ENCODE peak calls at places on chromosomes 1 and 21, in eight cellular contexts. O is A549, M is HCT116, X is Panc1, P is K562, V is HepG2, B is SK-N-SH, C is HL-60. E is an unnamed sample.

GRCh38 chr1:220330265-220330664 is 58.0 kb upstream of the RAB3GAP2 start:
- DNase-seq in V (no peak), M (no peak), C (no peak), X (no peak), O (no peak), B (no peak), P (no peak), E (no peak)

GRCh38 chr1:96306809-96307208 is 414.8 kb upstream of the PTBP2 start:
- DNase-seq in V (no peak), X (no peak), M (no peak), C (no peak), O (no peak), P (no peak), B (no peak), E (no peak)

GRCh38 chr1:68889471-68889870 is 392.6 kb upstream of the DEPDC1 start:
- DNase-seq in C (no peak), O (no peak), P (no peak), M (no peak), V (no peak), B (no peak), X (no peak), E (no peak)

GRCh38 chr1:177873238-177873637 is 96.6 kb downstream of the SEC16B start:
- DNase-seq in X (no peak), C (no peak), B (no peak), P (no peak), V (peak), O (no peak), M (no peak), E (no peak)

GRCh38 chr1:205049479-205049878 is 6.5 kb downstream of the CNTN2 start:
- DNase-seq in M (no peak), P (no peak), V (no peak), O (no peak), X (no peak), B (peak), C (no peak), E (no peak)

GRCh38 chr21:42232176-42232825 is 13.4 kb downstream of the ABCG1 start:
- DNase-seq in X (no peak), V (no peak), B (no peak), M (no peak), P (no peak), C (no peak), O (no peak), E (no peak)

GRCh38 chr1:27787895-27788294 is 14.9 kb downstream of the STX12 start:
- DNase-seq in C (no peak), P (no peak), O (no peak), V (no peak), X (no peak), B (no peak), M (no peak), E (no peak)

GRCh38 chr1:167065481-167065880 is 24.7 kb downstream of the GPA33 start:
- DNase-seq in X (no peak), P (no peak), C (no peak), V (no peak), M (no peak), O (no peak), B (no peak), E (no peak)

GRCh38 chr1:244280859-244281258 is 170.8 kb downstream of the ADSS2 start:
- DNase-seq in B (no peak), O (peak), X (no peak), P (no peak), V (no peak), C (no peak), M (no peak), E (no peak)

GRCh38 chr1:110798691-110799256 is 74.2 kb upstream of the CD53 start:
- DNase-seq in P (no peak), V (no peak), B (no peak), M (no peak), X (no peak), C (no peak), O (no peak), E (no peak)

GRCh38 chr1:204936765-204937164 is 66.1 kb downstream of the NFASC start:
- DNase-seq in O (no peak), M (no peak), B (no peak), P (no peak), X (no peak), C (no peak), V (no peak), E (no peak)

GRCh38 chr1:197017558-197018146 is 40.3 kb downstream of the CFHR5 start:
- DNase-seq in V (no peak), X (no peak), M (no peak), C (peak), P (no peak), O (no peak), B (peak), E (no peak)

GRCh38 chr1:236421022-236421421 is 26.9 kb downstream of the EDARADD start:
- DNase-seq in C (no peak), V (peak), B (no peak), O (peak), X (no peak), M (no peak), P (peak), E (no peak)

GRCh38 chr1:192730206-192730605 is 78.6 kb upstream of the RGS2 start:
- DNase-seq in P (no peak), M (no peak), B (no peak), O (no peak), V (no peak), C (no peak), X (no peak), E (no peak)

GRCh38 chr1:197985340-197985739 is 68.2 kb downstream of the LHX9 start:
- DNase-seq in O (no peak), M (no peak), X (no peak), P (no peak), B (no peak), V (no peak), C (no peak), E (no peak)

GRCh38 chr21:31288191-31288590 is 55.9 kb downstream of the TIAM1 start:
- DNase-seq in M (no peak), P (no peak), X (no peak), V (no peak), O (no peak), C (no peak), B (no peak), E (no peak)

GRCh38 chr1:8145525-8145924 is 119.4 kb upstream of the ERRFI1 start:
- DNase-seq in X (no peak), P (no peak), M (no peak), B (no peak), C (no peak), O (no peak), V (no peak), E (no peak)

GRCh38 chr1:8139941-8140340 is 113.8 kb upstream of the ERRFI1 start:
- DNase-seq in X (no peak), C (no peak), O (no peak), B (no peak), M (no peak), V (no peak), P (no peak), E (no peak)

GRCh38 chr1:8144318-8144717 is 118.2 kb upstream of the ERRFI1 start:
- DNase-seq in O (no peak), X (no peak), V (no peak), P (no peak), B (no peak), M (no peak), C (no peak), E (no peak)

GRCh38 chr1:8146257-8146855 is 120.2 kb upstream of the ERRFI1 start:
- DNase-seq in C (no peak), V (no peak), O (no peak), P (no peak), B (no peak), X (no peak), M (no peak), E (no peak)

DNA sequence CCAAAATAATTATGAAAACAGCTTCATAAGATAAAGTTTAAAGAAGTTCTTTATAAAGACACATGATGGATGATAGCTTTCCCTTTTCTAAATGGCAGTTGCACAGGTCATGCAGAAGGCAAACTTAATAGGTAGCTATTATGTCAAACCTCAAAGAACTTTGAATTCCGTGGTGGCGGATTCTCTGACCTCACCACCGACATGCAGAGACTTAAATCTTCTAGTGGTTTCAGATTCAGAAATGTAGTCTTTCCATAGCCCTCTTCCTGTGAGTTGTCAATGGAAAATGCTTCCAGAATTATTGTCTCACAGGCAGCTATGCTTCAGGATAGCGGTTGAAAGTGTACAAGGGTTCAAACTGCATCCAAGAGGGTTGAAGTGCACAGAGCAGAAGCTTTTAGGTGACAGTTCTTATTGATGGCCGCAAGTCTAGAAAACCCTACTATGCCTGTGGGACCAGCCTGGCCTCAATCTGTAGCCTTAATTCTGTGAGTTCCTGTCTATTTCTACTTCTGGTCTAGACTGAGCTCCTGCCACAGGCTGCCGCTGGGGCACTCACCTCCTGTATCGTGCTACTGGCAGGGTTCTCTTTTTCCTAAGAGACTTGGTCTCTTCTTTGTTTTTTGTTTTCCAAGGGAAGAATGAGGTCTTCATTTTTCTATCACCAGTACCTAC is 117.0 kb upstream of the ERRFI1 start:
- DNase-seq in V (no peak), M (no peak), X (no peak), P (no peak), O (no peak), C (no peak), B (no peak), E (no peak)
- TF ChIP-seq REST in V (no peak), M (no peak), X (no peak), P (no peak), O (no peak), C (no peak), B (no peak), E (no peak)

GRCh38 chr1:108591471-108591870 is 31.6 kb downstream of the EEIG2 start:
- DNase-seq in B (no peak), X (no peak), V (no peak), P (no peak), O (no peak), C (no peak), M (no peak), E (no peak)

GRCh38 chr1:108590436-108590835 is 30.5 kb downstream of the EEIG2 start:
- DNase-seq in V (no peak), C (no peak), P (no peak), X (no peak), B (no peak), M (no peak), O (no peak), E (no peak)

GRCh38 chr1:108590947-108591346 is 31.0 kb downstream of the EEIG2 start:
- DNase-seq in V (no peak), X (no peak), M (no peak), B (no peak), C (no peak), P (no peak), O (peak), E (peak)

GRCh38 chr1:108593448-108593847 is 33.5 kb downstream of the EEIG2 start:
- DNase-seq in X (no peak), O (no peak), V (no peak), C (no peak), M (no peak), B (no peak), P (no peak), E (no peak)

DNA sequence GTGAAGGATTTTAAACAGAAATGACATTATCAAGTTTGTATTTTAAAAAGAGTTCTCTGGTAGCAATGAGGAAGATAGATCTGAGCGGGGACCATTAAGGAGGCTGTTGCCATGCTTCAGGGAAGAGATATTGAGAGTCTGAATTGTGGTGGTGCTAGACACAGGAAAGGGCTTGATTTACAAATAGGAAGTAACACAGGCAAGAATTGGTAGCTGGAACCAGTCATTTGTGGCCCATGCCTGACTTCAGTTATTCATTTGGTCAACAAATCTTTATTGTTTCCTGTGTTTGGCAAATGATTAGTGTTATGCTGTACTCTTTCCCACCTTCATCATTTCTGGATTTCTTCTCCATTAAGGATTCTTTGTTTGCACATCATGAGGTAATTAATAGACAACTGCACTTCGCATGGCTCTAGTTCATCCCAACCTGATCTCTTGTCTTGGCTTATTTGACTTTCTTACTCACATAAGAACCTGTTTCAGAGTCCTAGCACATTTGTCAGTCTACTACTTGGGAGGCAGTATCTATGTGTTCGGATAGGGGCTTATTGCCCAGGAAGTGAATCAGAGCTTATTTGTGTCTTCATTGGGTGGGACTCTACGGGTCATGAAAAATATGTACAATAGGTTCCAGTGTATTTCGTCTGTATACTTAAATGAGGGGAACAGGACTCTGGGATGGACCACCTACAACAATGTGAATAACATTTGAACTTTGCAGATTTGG is 32.3 kb downstream of the EEIG2 start:
- DNase-seq in O (no peak), M (no peak), B (no peak), C (no peak), X (no peak), V (no peak), P (no peak), E (no peak)
- TF ChIP-seq CTCF in O (no peak), M (no peak), B (no peak), C (no peak), X (no peak), V (no peak), P (no peak), E (no peak)

GRCh38 chr1:159861218-159861617 is 1.2 kb downstream of the VSIG8 start:
- DNase-seq in C (no peak), O (no peak), M (no peak), X (no peak), B (no peak), V (no peak), P (no peak), E (no peak)

GRCh38 chr1:159860456-159860855 is 2.0 kb downstream of the VSIG8 start:
- DNase-seq in V (no peak), M (no peak), P (no peak), C (no peak), B (peak), O (no peak), X (no peak), E (no peak)

GRCh38 chr1:159862031-159862430 is 426 bp downstream of the VSIG8 start:
- DNase-seq in M (no peak), B (no peak), X (no peak), C (no peak), P (no peak), O (no peak), V (no peak), E (no peak)

GRCh38 chr1:159857889-159858288 is 4.6 kb downstream of the VSIG8 start:
- DNase-seq in X (no peak), C (no peak), M (no peak), O (no peak), V (no peak), P (no peak), B (no peak), E (no peak)

GRCh38 chr1:159859757-159860156 is 2.7 kb downstream of the VSIG8 start:
- DNase-seq in C (no peak), X (no peak), O (no peak), B (no peak), P (no peak), M (no peak), V (no peak), E (no peak)
- TF ChIP-seq REST in C (no peak), X (no peak), O (no peak), B (no peak), P (no peak), M (no peak), V (no peak), E (no peak)

DNA sequence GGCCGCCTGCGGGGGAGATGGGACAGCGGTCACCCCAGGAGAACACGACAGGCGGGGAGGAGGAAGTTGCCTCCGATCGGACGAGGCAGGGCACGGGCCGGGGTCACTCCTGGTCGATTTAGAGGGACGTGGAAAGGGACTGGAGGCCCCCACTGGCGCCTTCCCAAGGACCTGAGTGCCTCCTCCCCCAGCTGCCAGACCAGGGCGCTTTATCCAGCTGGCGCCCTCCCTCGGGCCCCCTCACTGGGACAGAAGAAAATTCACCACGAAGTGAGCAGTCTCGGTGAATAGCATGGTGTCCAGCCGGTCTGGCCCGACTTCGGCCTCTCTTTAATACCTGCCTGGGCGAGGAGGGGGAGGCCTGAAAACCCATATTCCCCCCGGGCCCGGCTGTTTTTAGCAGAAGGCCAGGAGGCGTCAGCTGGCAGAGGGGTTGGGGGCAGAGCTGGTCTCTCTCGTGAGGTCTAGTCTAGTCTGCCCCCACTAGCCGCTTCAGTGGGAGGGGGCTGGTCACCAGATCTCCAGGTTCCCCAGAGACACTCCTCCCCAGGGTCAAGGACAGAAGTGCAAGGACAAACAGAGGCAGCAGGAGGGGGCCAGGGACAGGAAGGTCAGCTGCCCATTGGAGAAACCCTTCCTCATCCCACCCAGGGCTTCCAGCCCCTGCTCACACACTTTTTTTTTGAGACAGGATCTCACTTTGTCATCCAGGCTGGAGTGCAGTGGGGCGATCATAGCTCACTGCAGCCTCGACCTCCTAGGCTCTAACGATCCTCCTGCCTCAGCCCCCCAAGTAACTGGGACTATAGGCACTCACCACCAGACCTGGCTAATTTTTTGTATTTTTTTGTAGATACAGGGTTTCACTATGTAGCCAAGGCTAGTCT is 10.2 kb downstream of the FAM229A start:
- DNase-seq in C (no peak), M (no peak), V (peak), O (peak), P (peak), B (peak), X (no peak), E (peak)
- TF ChIP-seq CTCF in C (no peak), M (no peak), V (peak), O (no peak), P (peak), B (peak), X (no peak), E (no peak)

GRCh38 chr1:21568809-21569385 is 59.7 kb downstream of the ALPL start:
- DNase-seq in C (no peak), V (no peak), P (no peak), O (no peak), X (no peak), M (no peak), B (no peak), E (no peak)
- TF ChIP-seq REST in C (no peak), V (no peak), P (no peak), O (no peak), X (no peak), M (no peak), B (no peak), E (no peak)

GRCh38 chr1:39204441-39205081 is at the start of gene MACF1:
- DNase-seq in X (no peak), P (peak), C (peak), M (no peak), V (no peak), O (peak), B (no peak), E (peak)
- TF ChIP-seq CTCF in X (no peak), P (peak), C (peak), M (no peak), V (no peak), O (peak), B (peak), E (no peak)

DNA sequence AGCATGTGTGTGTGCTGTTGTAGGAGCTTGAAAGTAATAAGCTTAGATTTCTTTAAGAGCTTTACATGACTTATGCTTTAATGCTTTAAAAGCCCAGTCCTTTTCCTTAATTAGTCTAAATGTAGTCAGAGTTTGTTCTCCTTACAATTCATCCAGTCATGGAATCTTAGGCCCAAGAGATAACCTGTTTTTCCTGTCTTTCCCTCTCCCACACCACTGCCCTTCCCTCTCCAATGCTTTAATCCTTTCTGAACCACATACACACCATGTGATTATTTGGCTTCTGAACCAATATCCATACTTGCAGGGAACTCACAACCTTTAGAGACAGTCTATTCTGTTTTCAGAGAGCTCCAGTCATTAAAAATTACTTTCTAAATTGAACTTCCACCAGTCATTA is 37.6 kb downstream of the ALG6 start:
- DNase-seq in B (no peak), C (no peak), P (no peak), V (no peak), M (no peak), O (no peak), X (no peak), E (no peak)
- TF ChIP-seq REST in B (no peak), C (no peak), P (no peak), V (no peak), M (no peak), O (no peak), X (no peak), E (no peak)

GRCh38 chr1:210437781-210438180 is 109.1 kb downstream of the HHAT start:
- DNase-seq in P (no peak), B (no peak), M (no peak), O (no peak), V (no peak), C (no peak), X (no peak), E (no peak)

GRCh38 chr1:210434224-210434623 is 105.5 kb downstream of the HHAT start:
- DNase-seq in V (no peak), O (no peak), P (no peak), M (no peak), X (no peak), B (no peak), C (no peak), E (peak)

GRCh38 chr1:210440081-210440480 is 111.4 kb downstream of the HHAT start:
- DNase-seq in V (no peak), M (no peak), P (no peak), B (no peak), X (no peak), O (no peak), C (no peak), E (no peak)

GRCh38 chr1:210438928-210439841 is 110.5 kb downstream of the HHAT start:
- DNase-seq in M (no peak), V (no peak), C (no peak), X (no peak), P (no peak), O (no peak), B (no peak), E (no peak)

DNA sequence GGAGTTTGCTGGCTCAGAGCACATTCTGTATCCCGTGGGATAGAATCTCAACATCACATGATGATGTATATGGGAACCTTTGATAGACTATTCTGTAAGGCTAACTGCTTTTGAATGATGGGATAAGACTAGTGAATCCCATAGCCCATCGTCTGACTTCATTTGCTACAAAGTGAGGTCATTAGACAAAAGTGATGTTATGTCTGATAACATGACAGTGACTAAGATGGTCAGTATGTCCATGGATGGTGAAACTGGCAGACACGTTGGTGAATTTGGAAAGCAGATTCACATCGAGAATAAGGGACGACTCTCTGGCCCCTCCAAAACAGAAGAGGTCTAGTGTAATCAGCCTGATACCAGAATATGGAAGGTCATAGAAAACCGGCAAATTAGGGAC is 108.4 kb downstream of the HHAT start:
- DNase-seq in M (no peak), C (no peak), V (no peak), P (no peak), O (no peak), X (no peak), B (no peak), E (no peak)
- TF ChIP-seq CTCF in M (no peak), C (no peak), V (no peak), P (no peak), O (no peak), X (no peak), B (no peak), E (no peak)